ENCODE peak calls at places on chromosomes 1 and 21, in seven cellular contexts. One of them, this sample, is unnamed.

GRCh38 chr21:15627011-15627410 is 102.8 kb upstream of the USP25 start:
- DNase-seq in Caco-2: no peak
- DNase-seq in transverse colon: no peak
- DNase-seq in Panc1: no peak
- DNase-seq in choroid plexus epithelial cell: no peak
- DNase-seq in brain microvascular endothelial cell: no peak
- DNase-seq in IMR-90: no peak
- DNase-seq in this sample: no peak

GRCh38 chr21:23740463-23740862 is 1866.8 kb downstream of the MRPL39 start:
- DNase-seq in transverse colon: no peak
- DNase-seq in Panc1: no peak
- DNase-seq in IMR-90: no peak
- DNase-seq in Caco-2: no peak
- DNase-seq in brain microvascular endothelial cell: no peak
- DNase-seq in choroid plexus epithelial cell: no peak
- DNase-seq in this sample: no peak

GRCh38 chr1:1281533-1282321 is 1.5 kb downstream of the SCNN1D start:
- DNase-seq in choroid plexus epithelial cell: no peak
- DNase-seq in IMR-90: peak
- DNase-seq in Panc1: no peak
- DNase-seq in transverse colon: peak
- DNase-seq in Caco-2: no peak
- DNase-seq in brain microvascular endothelial cell: peak
- DNase-seq in this sample: peak

GRCh38 chr1:246182149-246182851 is 324.8 kb downstream of the SMYD3 start:
- DNase-seq in Panc1: no peak
- DNase-seq in Caco-2: no peak
- DNase-seq in choroid plexus epithelial cell: no peak
- DNase-seq in brain microvascular endothelial cell: no peak
- DNase-seq in transverse colon: no peak
- DNase-seq in IMR-90: no peak
- DNase-seq in this sample: no peak

GRCh38 chr1:205700865-205701401 is 20.6 kb upstream of the SLC45A3 start:
- DNase-seq in choroid plexus epithelial cell: peak
- DNase-seq in brain microvascular endothelial cell: no peak
- DNase-seq in Panc1: no peak
- DNase-seq in transverse colon: no peak
- DNase-seq in Caco-2: no peak
- DNase-seq in IMR-90: no peak
- DNase-seq in this sample: no peak

GRCh38 chr21:43959231-43960041 is 52.7 kb upstream of the TRAPPC10 start:
- DNase-seq in Panc1: no peak
- DNase-seq in IMR-90: no peak
- DNase-seq in transverse colon: no peak
- DNase-seq in brain microvascular endothelial cell: no peak
- DNase-seq in Caco-2: no peak
- DNase-seq in choroid plexus epithelial cell: no peak
- DNase-seq in this sample: no peak

GRCh38 chr21:45324430-45325205 is 36.9 kb upstream of the POFUT2 start:
- DNase-seq in transverse colon: no peak
- DNase-seq in IMR-90: no peak
- DNase-seq in brain microvascular endothelial cell: no peak
- DNase-seq in choroid plexus epithelial cell: no peak
- DNase-seq in Panc1: no peak
- DNase-seq in Caco-2: peak
- DNase-seq in this sample: no peak

GRCh38 chr1:169329383-169329782 is 38.2 kb downstream of the NME7 start:
- DNase-seq in brain microvascular endothelial cell: no peak
- DNase-seq in Caco-2: no peak
- DNase-seq in transverse colon: no peak
- DNase-seq in IMR-90: no peak
- DNase-seq in Panc1: no peak
- DNase-seq in choroid plexus epithelial cell: no peak
- DNase-seq in this sample: no peak

GRCh38 chr1:44326066-44326701 is 28.9 kb downstream of the ERI3 start:
- DNase-seq in IMR-90: no peak
- DNase-seq in Caco-2: no peak
- DNase-seq in brain microvascular endothelial cell: no peak
- DNase-seq in Panc1: no peak
- DNase-seq in choroid plexus epithelial cell: no peak
- DNase-seq in transverse colon: no peak
- DNase-seq in this sample: no peak

GRCh38 chr1:6121651-6122370 is 58.3 kb downstream of the CHD5 start:
- DNase-seq in Caco-2: no peak
- DNase-seq in IMR-90: no peak
- DNase-seq in transverse colon: no peak
- DNase-seq in choroid plexus epithelial cell: no peak
- DNase-seq in brain microvascular endothelial cell: no peak
- DNase-seq in Panc1: no peak
- DNase-seq in this sample: no peak

GRCh38 chr1:39805385-39805784 is 16.7 kb upstream of the BMP8B start:
- DNase-seq in Panc1: no peak
- DNase-seq in Caco-2: no peak
- DNase-seq in brain microvascular endothelial cell: no peak
- DNase-seq in IMR-90: no peak
- DNase-seq in choroid plexus epithelial cell: no peak
- DNase-seq in transverse colon: no peak
- DNase-seq in this sample: no peak

GRCh38 chr1:3645247-3645646 is 4.7 kb downstream of the WRAP73 start:
- DNase-seq in Panc1: no peak
- DNase-seq in transverse colon: no peak
- DNase-seq in IMR-90: no peak
- DNase-seq in choroid plexus epithelial cell: no peak
- DNase-seq in brain microvascular endothelial cell: no peak
- DNase-seq in Caco-2: no peak
- DNase-seq in this sample: no peak

GRCh38 chr1:221741971-221742554 is at the start of gene DUSP10:
- DNase-seq in Panc1: peak
- DNase-seq in transverse colon: peak
- DNase-seq in Caco-2: peak
- DNase-seq in choroid plexus epithelial cell: peak
- DNase-seq in IMR-90: peak
- DNase-seq in brain microvascular endothelial cell: peak
- DNase-seq in this sample: peak

GRCh38 chr1:221740941-221741363 is 937 bp downstream of the DUSP10 start:
- DNase-seq in brain microvascular endothelial cell: no peak
- DNase-seq in Caco-2: no peak
- DNase-seq in IMR-90: peak
- DNase-seq in transverse colon: peak
- DNase-seq in Panc1: no peak
- DNase-seq in choroid plexus epithelial cell: no peak
- DNase-seq in this sample: no peak

GRCh38 chr1:221742555-221743415 is 896 bp upstream of the DUSP10 start:
- DNase-seq in brain microvascular endothelial cell: peak
- DNase-seq in IMR-90: peak
- DNase-seq in Caco-2: peak
- DNase-seq in choroid plexus epithelial cell: peak
- DNase-seq in Panc1: no peak
- DNase-seq in transverse colon: peak
- DNase-seq in this sample: peak

GRCh38 chr1:221740260-221740830 is 1.5 kb downstream of the DUSP10 start:
- DNase-seq in brain microvascular endothelial cell: no peak
- DNase-seq in IMR-90: no peak
- DNase-seq in Panc1: no peak
- DNase-seq in choroid plexus epithelial cell: no peak
- DNase-seq in transverse colon: no peak
- DNase-seq in Caco-2: no peak
- DNase-seq in this sample: peak

DNA sequence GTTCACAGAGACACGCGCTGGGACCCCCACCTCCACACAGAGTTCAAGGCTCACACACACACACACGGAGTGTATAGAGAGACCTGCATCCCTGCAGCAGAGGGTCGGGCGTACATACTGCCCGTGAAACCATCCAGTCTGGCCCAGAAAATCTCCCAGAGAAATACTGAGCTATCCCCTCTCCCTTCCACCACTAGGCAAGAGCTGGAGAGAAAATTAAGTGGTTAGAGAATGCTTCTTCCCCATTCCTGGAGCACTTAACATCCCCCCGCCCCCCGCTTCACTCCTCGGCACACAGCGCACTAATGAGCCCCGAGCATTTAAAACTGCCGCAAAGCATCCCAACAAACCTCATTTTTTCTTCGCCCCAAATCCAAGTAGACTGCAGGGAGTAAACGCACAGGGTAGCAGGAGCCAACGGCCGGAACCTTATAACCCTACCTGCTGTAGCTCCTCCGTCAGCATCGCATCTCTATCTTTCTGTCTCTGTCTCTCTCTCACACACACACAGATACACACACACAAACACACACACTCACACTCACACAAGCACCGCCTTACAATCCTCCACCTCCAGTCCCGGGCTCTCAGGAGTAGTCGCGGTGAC is 422 bp downstream of the DUSP10 start:
- DNase-seq in Panc1: no peak
- DNase-seq in choroid plexus epithelial cell: peak
- DNase-seq in brain microvascular endothelial cell: no peak
- DNase-seq in transverse colon: peak
- DNase-seq in IMR-90: peak
- DNase-seq in Caco-2: no peak
- DNase-seq in this sample: peak
- TF ChIP-seq CTCF in Panc1: no peak
- TF ChIP-seq CTCF in choroid plexus epithelial cell: peak
- TF ChIP-seq CTCF in brain microvascular endothelial cell: no peak
- TF ChIP-seq CTCF in transverse colon: no peak
- TF ChIP-seq CTCF in IMR-90: no peak
- TF ChIP-seq CTCF in Caco-2: no peak
- TF ChIP-seq CTCF in this sample: no peak

DNA sequence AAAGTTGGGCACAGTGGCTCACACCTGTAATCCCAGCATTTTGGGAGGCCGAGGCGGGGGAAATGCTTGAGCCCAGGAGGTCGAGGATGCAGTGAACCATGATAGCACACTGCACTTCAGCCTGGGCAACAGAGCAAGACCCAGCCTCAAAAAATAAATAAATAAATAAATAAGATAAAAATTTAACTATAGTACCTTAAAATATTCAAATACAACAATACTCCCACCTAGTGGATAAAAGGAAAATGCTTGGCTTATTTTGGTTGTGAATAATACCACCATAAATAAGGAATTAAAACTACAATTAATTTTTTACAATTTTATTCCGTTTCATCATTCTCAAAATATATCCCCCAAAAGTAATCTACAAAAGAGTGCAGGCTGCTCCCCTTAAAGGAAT is 8.1 kb downstream of the PSMG1 start:
- DNase-seq in choroid plexus epithelial cell: peak
- DNase-seq in IMR-90: peak
- DNase-seq in transverse colon: no peak
- DNase-seq in brain microvascular endothelial cell: no peak
- DNase-seq in Caco-2: no peak
- DNase-seq in Panc1: no peak
- DNase-seq in this sample: no peak
- TF ChIP-seq CTCF in choroid plexus epithelial cell: peak
- TF ChIP-seq CTCF in IMR-90: peak
- TF ChIP-seq CTCF in transverse colon: peak
- TF ChIP-seq CTCF in brain microvascular endothelial cell: peak
- TF ChIP-seq CTCF in Caco-2: peak
- TF ChIP-seq CTCF in Panc1: peak
- TF ChIP-seq CTCF in this sample: peak

GRCh38 chr1:197614916-197615692 is 160.2 kb downstream of the DENND1B start:
- DNase-seq in transverse colon: peak
- DNase-seq in Panc1: no peak
- DNase-seq in choroid plexus epithelial cell: peak
- DNase-seq in Caco-2: peak
- DNase-seq in brain microvascular endothelial cell: peak
- DNase-seq in IMR-90: peak
- DNase-seq in this sample: peak
- TF ChIP-seq CTCF in transverse colon: peak
- TF ChIP-seq CTCF in Panc1: peak
- TF ChIP-seq CTCF in choroid plexus epithelial cell: peak
- TF ChIP-seq CTCF in Caco-2: peak
- TF ChIP-seq CTCF in brain microvascular endothelial cell: peak
- TF ChIP-seq CTCF in IMR-90: peak
- TF ChIP-seq CTCF in this sample: peak

GRCh38 chr1:155001688-155002474 is 721 bp upstream of the ZBTB7B start:
- DNase-seq in choroid plexus epithelial cell: peak
- DNase-seq in Caco-2: peak
- DNase-seq in Panc1: peak
- DNase-seq in IMR-90: peak
- DNase-seq in transverse colon: peak
- DNase-seq in brain microvascular endothelial cell: peak
- DNase-seq in this sample: peak
- TF ChIP-seq CTCF in choroid plexus epithelial cell: peak
- TF ChIP-seq CTCF in Caco-2: peak
- TF ChIP-seq CTCF in Panc1: peak
- TF ChIP-seq CTCF in IMR-90: peak
- TF ChIP-seq CTCF in transverse colon: peak
- TF ChIP-seq CTCF in brain microvascular endothelial cell: peak
- TF ChIP-seq CTCF in this sample: peak

DNA sequence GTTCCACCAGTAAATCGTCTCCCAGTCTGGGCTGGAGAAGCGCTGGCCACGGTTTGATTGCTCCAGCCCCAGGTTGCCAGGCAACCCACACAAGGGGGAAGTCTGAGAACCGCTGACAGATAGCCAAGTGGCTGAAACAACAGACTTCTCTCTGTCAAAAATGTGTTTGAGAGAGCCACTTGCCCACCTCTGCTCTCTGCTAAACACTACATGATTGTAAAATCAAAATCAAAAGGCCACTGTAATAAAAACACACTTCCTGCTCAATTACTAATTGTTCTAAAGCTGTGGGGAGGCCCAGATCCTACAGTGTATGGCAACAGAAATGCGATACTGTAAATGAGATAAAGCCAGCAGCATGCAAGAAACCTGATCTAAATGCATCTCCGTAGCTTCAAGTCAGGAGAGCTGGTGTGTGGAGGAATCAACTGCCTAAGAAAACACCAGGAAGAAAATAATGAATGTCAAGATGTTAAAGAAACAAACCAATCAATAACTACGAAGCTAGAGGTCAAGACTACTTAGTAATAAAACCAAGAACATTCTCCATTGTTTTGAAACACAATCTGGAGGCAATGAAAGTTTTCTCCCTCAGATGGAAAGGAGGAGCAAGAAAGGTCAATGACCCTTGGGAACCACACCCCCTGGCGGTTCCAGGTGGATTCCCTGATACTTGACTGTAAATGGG is 121.2 kb downstream of the SLC45A1 start:
- DNase-seq in choroid plexus epithelial cell: peak
- DNase-seq in transverse colon: peak
- DNase-seq in brain microvascular endothelial cell: peak
- DNase-seq in Panc1: no peak
- DNase-seq in IMR-90: peak
- DNase-seq in Caco-2: peak
- DNase-seq in this sample: peak
- TF ChIP-seq CTCF in choroid plexus epithelial cell: peak
- TF ChIP-seq CTCF in transverse colon: peak
- TF ChIP-seq CTCF in brain microvascular endothelial cell: peak
- TF ChIP-seq CTCF in Panc1: peak
- TF ChIP-seq CTCF in IMR-90: no peak
- TF ChIP-seq CTCF in Caco-2: peak
- TF ChIP-seq CTCF in this sample: no peak